ENCODE peak calls at places on chromosomes 3 and 15, in nine cellular contexts. O is dorsolateral prefrontal cortex, E is bronchial epithelial cell, B is AG04450, W is brain microvascular endothelial cell, F is foreskin fibroblast, M is HAP-1, V is HCT116, D is uterus. C is an unnamed sample.

GRCh38 chr3:177431525-177432255 is 234.4 kb upstream of the TBL1XR1 start:
- DNase-seq in O (no peak), E (no peak), B (no peak), W (no peak), F (peak; percentile 28), M (peak; percentile 72), V (no peak), D (no peak), C (no peak)

GRCh38 chr3:184734903-184735630 is 23.2 kb upstream of the MAGEF1 start:
- DNase-seq in O (no peak), E (no peak), B (no peak), W (no peak), F (no peak), M (no peak), V (no peak), D (peak; percentile 8), C (no peak)

GRCh38 chr3:39267631-39268553 is 11.9 kb downstream of the CX3CR1 start:
- DNase-seq in O (no peak), E (no peak), B (no peak), W (no peak), F (no peak), M (no peak), V (no peak), D (no peak), C (peak; percentile 89)

GRCh38 chr3:114308830-114309229 is 15.0 kb downstream of the TIGIT start:
- DNase-seq in O (no peak), E (no peak), B (no peak), W (no peak), F (no peak), M (no peak), V (no peak), D (no peak), C (peak; percentile 36)

GRCh38 chr3:161415506-161416231 is 44.4 kb upstream of the SPTSSB start:
- DNase-seq in O (no peak), E (peak; percentile 94), B (peak; percentile 61), W (peak; percentile 86), F (peak; percentile 91), M (no peak), V (no peak), D (no peak), C (no peak)

GRCh38 chr3:64530434-64531049 is 157.3 kb downstream of the ADAMTS9 start:
- DNase-seq in O (no peak), E (peak; percentile 48), B (no peak), W (peak; percentile 56), F (peak; percentile 77), M (peak; percentile 39), V (peak; percentile 21), D (peak; percentile 74), C (no peak)

GRCh38 chr3:63473641-63474166 is 178.8 kb upstream of the SNTN start:
- DNase-seq in O (no peak), E (no peak), B (no peak), W (no peak), F (no peak), M (no peak), V (no peak), D (no peak), C (no peak)

GRCh38 chr3:11522398-11522715 is 121.4 kb downstream of the VGLL4 start:
- DNase-seq in O (no peak), E (peak; percentile 22), B (no peak), W (peak; percentile 23), F (no peak), M (no peak), V (no peak), D (no peak), C (no peak)

GRCh38 chr3:120568624-120569023 is 27.5 kb upstream of the NDUFB4 start:
- DNase-seq in O (no peak), E (peak; percentile 32), B (no peak), W (no peak), F (peak; percentile 32), M (no peak), V (no peak), D (no peak), C (no peak)

DNA sequence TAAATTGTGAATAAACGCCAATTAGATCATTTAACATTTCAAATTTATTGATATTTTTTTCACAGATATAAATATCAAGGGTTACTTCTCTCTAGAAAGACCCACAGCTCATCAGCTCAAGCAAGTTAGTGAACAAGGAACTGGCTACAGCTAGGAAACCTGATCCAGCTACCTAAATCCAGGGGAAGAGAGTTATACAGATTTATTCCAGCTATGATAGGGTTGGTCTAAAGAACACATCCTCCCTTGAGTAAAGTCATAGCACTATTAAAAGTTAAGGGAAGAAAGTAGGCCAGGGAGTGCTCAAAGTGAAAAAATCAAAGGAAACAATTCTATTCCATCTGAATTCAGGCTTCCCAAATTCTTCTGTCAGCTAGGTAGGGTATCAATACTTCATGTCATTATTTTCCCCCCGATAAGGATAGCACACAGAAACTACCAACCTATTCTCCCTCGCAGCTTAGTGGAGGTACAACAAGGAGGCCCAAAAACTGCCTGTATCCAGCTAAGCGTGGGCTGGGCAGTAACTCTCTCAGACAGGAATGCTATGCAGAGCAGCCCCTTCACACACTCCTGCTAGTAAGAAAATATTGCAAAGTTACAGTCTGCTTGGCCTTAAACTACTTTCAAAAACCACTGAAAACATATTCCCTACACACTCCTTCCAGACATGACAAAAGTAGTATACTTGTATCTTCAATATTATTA is 43.9 kb downstream of the DCUN1D1 start:
- DNase-seq in O (no peak), E (no peak), B (no peak), W (no peak), F (no peak), M (no peak), V (no peak), D (no peak), C (no peak)
- H3K4me3 ChIP-seq in O (no peak overlapping the region), E (no peak overlapping the region), B (no peak overlapping the region), W (no peak overlapping the region), F (no peak overlapping the region), M (no peak overlapping the region), V (no peak overlapping the region), D (no peak overlapping the region), C (no peak overlapping the region)

DNA sequence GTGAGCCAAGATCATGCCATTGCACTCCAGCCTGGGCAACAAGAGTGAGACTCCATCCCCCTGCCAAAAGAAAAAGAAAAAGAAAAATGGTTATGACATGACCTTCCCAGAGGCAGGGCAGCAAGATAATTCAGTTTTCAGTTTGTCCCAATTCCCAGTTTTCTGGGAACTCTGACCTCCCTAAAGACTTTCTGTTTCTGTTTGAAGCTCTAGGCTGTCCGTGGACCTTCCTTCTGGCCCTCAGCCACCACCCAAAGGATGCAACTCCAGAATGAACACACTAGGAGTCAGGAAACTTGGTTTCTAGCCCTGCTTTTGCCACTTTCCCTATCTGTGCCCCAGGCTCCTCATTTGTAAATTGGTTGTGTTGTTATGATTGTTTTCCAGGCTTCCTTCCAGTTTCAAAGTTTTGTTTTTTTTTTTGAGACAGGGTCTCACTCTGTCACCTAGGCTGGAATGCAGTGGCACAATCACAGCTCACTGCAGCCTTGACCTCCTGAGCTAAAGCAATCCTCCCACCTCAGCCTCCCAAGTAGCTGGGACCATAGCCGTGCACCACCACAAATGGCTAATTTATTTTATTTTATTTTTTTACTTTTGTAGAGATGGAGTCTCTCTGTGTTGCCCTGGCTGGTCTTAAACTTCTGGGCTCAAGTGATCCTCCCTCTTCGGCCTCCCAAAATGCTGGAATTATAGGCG is 68.6 kb downstream of the CDC25A start:
- DNase-seq in O (no peak), E (no peak), B (no peak), W (peak; percentile 12), F (peak; percentile 58), M (no peak), V (no peak), D (peak; percentile 79), C (no peak)
- H3K4me3 ChIP-seq in O (no peak overlapping the region), E (no peak overlapping the region), B (no peak overlapping the region), W (no peak overlapping the region), F (no peak overlapping the region), M (no peak overlapping the region), V (no peak overlapping the region), D (no peak overlapping the region), C (no peak overlapping the region)

GRCh38 chr15:85421116-85421925 is 40.9 kb downstream of the AKAP13 start:
- DNase-seq in O (no peak), E (no peak), B (no peak), W (no peak), F (peak; percentile 42), M (no peak), V (no peak), D (no peak), C (no peak)

GRCh38 chr15:85422607-85423006 is 42.2 kb downstream of the AKAP13 start:
- DNase-seq in O (no peak), E (no peak), B (no peak), W (no peak), F (no peak), M (no peak), V (no peak), D (no peak), C (no peak)

GRCh38 chr15:85415779-85416178 is 35.4 kb downstream of the AKAP13 start:
- DNase-seq in O (no peak), E (no peak), B (no peak), W (no peak), F (peak; percentile 25), M (no peak), V (no peak), D (no peak), C (no peak)

GRCh38 chr15:85417276-85417675 is 36.9 kb downstream of the AKAP13 start:
- DNase-seq in O (no peak), E (no peak), B (no peak), W (no peak), F (no peak), M (no peak), V (no peak), D (no peak), C (no peak)

GRCh38 chr15:85419200-85419599 is 38.8 kb downstream of the AKAP13 start:
- DNase-seq in O (no peak), E (peak; percentile 87), B (no peak), W (peak; percentile 48), F (no peak), M (no peak), V (no peak), D (no peak), C (no peak)
- H3K4me3 ChIP-seq in O (no peak overlapping the region), E (no peak overlapping the region), B (no peak overlapping the region), W (no peak overlapping the region), F (no peak overlapping the region), M (no peak overlapping the region), V (no peak overlapping the region), D (no peak overlapping the region), C (no peak overlapping the region)

GRCh38 chr15:47511241-47511640 is 206.1 kb upstream of the SEMA6D start:
- DNase-seq in O (no peak), E (no peak), B (no peak), W (no peak), F (no peak), M (no peak), V (no peak), D (no peak), C (no peak)

GRCh38 chr15:47513496-47513895 is 203.8 kb upstream of the SEMA6D start:
- DNase-seq in O (no peak), E (no peak), B (no peak), W (peak; percentile 84), F (no peak), M (no peak), V (no peak), D (no peak), C (no peak)

GRCh38 chr15:47516576-47517371 is 200.5 kb upstream of the SEMA6D start:
- DNase-seq in O (no peak), E (peak; percentile 75), B (no peak), W (no peak), F (peak; percentile 59), M (no peak), V (no peak), D (no peak), C (no peak)

GRCh38 chr15:47517737-47518136 is 199.6 kb upstream of the SEMA6D start:
- DNase-seq in O (no peak), E (no peak), B (no peak), W (peak; percentile 43), F (peak; percentile 49), M (no peak), V (no peak), D (peak; percentile 13), C (no peak)

GRCh38 chr15:47514251-47514652 is 203.1 kb upstream of the SEMA6D start:
- DNase-seq in O (no peak), E (peak; percentile 84), B (no peak), W (peak; percentile 84), F (peak; percentile 73), M (no peak), V (no peak), D (no peak), C (no peak)
- H3K4me3 ChIP-seq in O (no peak overlapping the region), E (no peak overlapping the region), B (no peak overlapping the region), W (no peak overlapping the region), F (no peak overlapping the region), M (no peak overlapping the region), V (no peak overlapping the region), D (no peak overlapping the region), C (no peak overlapping the region)

C was measured in CD8-positive, alpha-beta memory T cell.